ENCODE peak calls at places on chromosomes 11 and 22, in ten cellular contexts. V is fibroblast of the aortic adventitia, Z is right lobe of liver, I is heart right ventricle, A is A549, O is astrocyte of the cerebellum, T is cardiac muscle cell, D is AG10803, R is NB4, S is choroid plexus epithelial cell. L is an unnamed sample.

GRCh38 chr22:47299879-47300697 is 537.6 kb downstream of the TBC1D22A start:
- DNase-seq in S (no peak), V (no peak), A (no peak), D (no peak), T (no peak), Z (no peak), R (no peak), I (no peak), O (no peak), L (no peak)

GRCh38 chr11:48083427-48083826 is 103.1 kb downstream of the PTPRJ start:
- DNase-seq in D (peak; percentile 72), I (no peak), Z (no peak), T (peak; percentile 36), S (peak; percentile 67), R (no peak), A (no peak), V (peak; percentile 16), O (no peak), L (no peak)

GRCh38 chr11:28566643-28567042 is 458.5 kb downstream of the METTL15 start:
- DNase-seq in T (peak; percentile 96), S (peak; percentile 95), D (peak; percentile 90), O (peak; percentile 86), Z (peak; percentile 46), I (peak; percentile 85), V (peak; percentile 98), R (no peak), A (peak; percentile 90), L (peak; percentile 66)

GRCh38 chr11:9562716-9563115 is 10.8 kb upstream of the WEE1 start:
- DNase-seq in D (no peak), Z (no peak), O (no peak), S (no peak), T (no peak), V (no peak), R (no peak), A (no peak), I (no peak), L (no peak)

GRCh38 chr11:62419560-62420342 is 918 bp downstream of the SCGB1A1 start:
- DNase-seq in O (no peak), Z (no peak), V (no peak), A (no peak), T (no peak), I (no peak), D (no peak), S (no peak), R (no peak), L (no peak)

GRCh38 chr22:25111579-25112517 is 87.8 kb upstream of the CRYBB3 start:
- DNase-seq in A (no peak), D (no peak), Z (peak; percentile 83), S (no peak), V (no peak), T (no peak), R (peak; percentile 14), I (no peak), O (no peak), L (no peak)

GRCh38 chr11:70128435-70128906 is 50.4 kb downstream of the ANO1 start:
- DNase-seq in V (no peak), D (peak; percentile 8), Z (peak; percentile 88), T (no peak), O (no peak), A (peak; percentile 89), R (no peak), I (no peak), S (peak; percentile 72), L (no peak)

GRCh38 chr22:21621891-21622623 is 7.8 kb downstream of the YDJC start:
- DNase-seq in I (no peak), D (peak; percentile 39), A (no peak), T (no peak), Z (no peak), O (no peak), S (no peak), V (no peak), R (no peak), L (no peak)

GRCh38 chr11:115286614-115287013 is 217.6 kb downstream of the CADM1 start:
- DNase-seq in S (no peak), V (no peak), D (no peak), I (no peak), A (no peak), O (no peak), Z (no peak), T (no peak), R (no peak), L (no peak)

GRCh38 chr22:29353286-29353685 is 35.1 kb downstream of the AP1B1 start:
- DNase-seq in A (no peak), V (no peak), O (no peak), S (no peak), T (no peak), R (no peak), Z (peak; percentile 11), D (no peak), I (no peak), L (no peak)

GRCh38 chr22:29820941-29821789 is 16.9 kb downstream of the ASCC2 start:
- DNase-seq in I (peak; percentile 83), R (peak; percentile 94), D (peak; percentile 80), S (peak; percentile 98), A (peak; percentile 46), T (peak; percentile 100), V (peak; percentile 100), Z (peak; percentile 66), O (peak; percentile 37), L (peak; percentile 79)

GRCh38 chr11:61967924-61968757 is 707 bp upstream of the FTH1 start:
- DNase-seq in A (no peak), R (peak; percentile 93), V (peak; percentile 26), S (no peak), T (no peak), O (no peak), D (peak; percentile 36), Z (peak; percentile 74), I (peak; percentile 56), L (no peak)

GRCh38 chr22:42473484-42474193 is 41.4 kb upstream of the NFAM1 start:
- DNase-seq in I (peak; percentile 12), Z (no peak), O (peak; percentile 36), S (peak; percentile 76), A (peak; percentile 43), V (peak; percentile 73), T (peak; percentile 77), R (peak; percentile 64), D (peak; percentile 68), L (peak; percentile 14)

GRCh38 chr11:64643258-64643881 is 52.4 kb downstream of the SLC22A12 start:
- DNase-seq in R (no peak), D (no peak), A (no peak), V (no peak), Z (no peak), O (no peak), I (no peak), T (peak; percentile 28), S (no peak), L (no peak)

GRCh38 chr22:23828800-23829680 is 9.8 kb downstream of the DERL3 start:
- DNase-seq in D (no peak), O (no peak), T (no peak), Z (peak; percentile 81), R (no peak), I (peak; percentile 54), S (no peak), A (no peak), V (no peak), L (no peak)

GRCh38 chr22:31347251-31348008 is 1.3 kb upstream of the PATZ1 start:
- DNase-seq in R (peak; percentile 82), V (peak; percentile 72), I (peak; percentile 72), O (peak; percentile 42), S (peak; percentile 80), A (peak; percentile 20), T (peak; percentile 81), Z (peak; percentile 69), D (peak; percentile 67), L (no peak)

GRCh38 chr22:37661160-37661924 is 2.8 kb downstream of the PDXP start:
- DNase-seq in V (peak; percentile 73), R (peak; percentile 47), T (peak; percentile 62), A (no peak), Z (no peak), S (peak; percentile 84), I (no peak), O (peak; percentile 43), D (peak; percentile 78), L (no peak)

DNA sequence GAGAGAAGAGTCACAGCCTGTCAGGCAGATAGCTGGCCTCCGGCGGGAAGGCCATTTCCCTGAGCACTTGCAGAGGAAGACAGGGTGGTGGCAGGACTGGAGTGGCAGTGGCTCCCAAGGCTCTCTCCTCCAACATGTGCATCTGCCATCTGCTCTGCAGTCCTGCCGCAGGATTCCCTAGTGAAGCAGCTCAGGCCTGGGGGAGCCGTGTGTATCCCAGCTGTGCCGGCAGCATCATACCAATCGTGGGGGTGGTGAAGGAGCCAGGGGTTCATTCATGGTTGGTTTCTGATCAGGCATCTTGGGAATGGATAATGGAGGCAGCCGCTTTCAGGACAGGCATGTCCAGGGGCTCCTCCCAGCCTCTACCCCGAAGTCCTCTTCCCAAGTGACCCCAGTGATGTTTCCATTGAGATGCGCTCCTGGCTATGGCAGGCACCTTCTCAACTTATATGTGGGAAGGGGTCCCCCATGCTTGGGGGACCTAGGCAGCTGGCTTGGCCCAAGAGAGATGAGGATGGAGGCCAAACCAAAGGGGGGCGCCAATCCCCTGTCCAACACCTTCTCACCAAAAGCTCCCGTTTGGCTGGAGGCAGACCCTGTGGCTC is 6.1 kb downstream of the TAGLN start:
- DNase-seq in V (no peak), R (no peak), D (no peak), T (no peak), Z (no peak), O (no peak), S (no peak), I (no peak), A (no peak), L (no peak)
- TF ChIP-seq CTCF in V (no peak), R (no peak), D (no peak), T (peak; percentile 12), Z (no peak), O (no peak), S (no peak), I (no peak), A (no peak), L (no peak)

GRCh38 chr11:67356551-67356866 is 3.2 kb upstream of the POLD4 start:
- DNase-seq in I (no peak), D (no peak), T (no peak), O (no peak), V (no peak), R (no peak), S (no peak), A (no peak), Z (no peak), L (no peak)
- H3K4me3 ChIP-seq in I (no peak overlapping the region), D (no peak overlapping the region), T (no peak overlapping the region), O (no peak overlapping the region), V (no peak overlapping the region), R (no peak overlapping the region), S (no peak overlapping the region), A (no peak overlapping the region), Z (no peak overlapping the region), L (no peak overlapping the region)

DNA sequence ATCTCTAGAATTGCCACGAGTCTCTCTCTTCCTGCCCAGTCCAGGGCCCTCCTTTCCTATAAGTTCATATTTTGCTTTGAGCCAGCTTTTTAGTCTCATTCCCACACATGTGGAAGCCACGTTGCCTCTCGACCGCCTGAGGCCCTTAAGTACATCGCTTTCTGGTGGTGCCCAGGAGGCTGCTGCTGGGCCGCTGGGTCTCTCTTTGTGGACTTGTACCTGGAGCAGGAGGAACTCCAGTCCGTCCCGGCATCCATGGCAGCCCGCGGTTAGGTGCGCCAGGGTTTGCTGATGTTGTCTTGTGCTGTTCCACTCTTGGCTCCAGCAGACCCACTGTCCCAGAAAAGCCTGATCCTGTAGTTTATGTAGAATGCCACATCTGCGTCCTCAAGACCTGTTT is 41.0 kb downstream of the NAT10 start:
- DNase-seq in I (no peak), D (no peak), V (no peak), O (no peak), R (no peak), Z (no peak), A (no peak), S (no peak), T (no peak), L (no peak)
- TF ChIP-seq CTCF in I (no peak), D (no peak), V (no peak), O (no peak), R (no peak), Z (no peak), A (no peak), S (no peak), T (no peak), L (no peak)

GRCh38 chr11:19398772-19399542 is 158.2 kb upstream of the E2F8 start:
- DNase-seq in O (peak; percentile 13), V (peak; percentile 74), I (no peak), D (peak; percentile 71), R (no peak), T (peak; percentile 68), S (peak; percentile 97), A (no peak), Z (no peak), L (no peak)
- H3K4me3 ChIP-seq in O (no peak overlapping the region), V (no peak overlapping the region), I (no peak overlapping the region), D (no peak overlapping the region), R (no peak overlapping the region), T (no peak overlapping the region), S (no peak overlapping the region), A (no peak overlapping the region), Z (peak overlapping the region; percentile 9), L (no peak overlapping the region)

L was measured in kidney epithelial cell.